ENCODE peak calls at places on chromosomes 7 and 10, in ten cellular contexts. One of them, this sample, is unnamed. For H3K4me1, the result is how much of the 10 kb centered on the place peaks cover.

GRCh38 chr7:127393370-127394058 is 1.0 kb upstream of the ZNF800 start:
- DNase-seq in A549: no peak
- DNase-seq in GM23338: peak
- DNase-seq in hepatocyte: peak
- DNase-seq in IMR-90: no peak
- DNase-seq in uterus: peak
- DNase-seq in suprapubic skin: peak
- DNase-seq in prostate gland: peak
- DNase-seq in PC-9: peak
- DNase-seq in heart right ventricle: peak
- DNase-seq in this sample: no peak

GRCh38 chr7:132643302-132643701 is 67.0 kb upstream of the PLXNA4 start:
- DNase-seq in PC-9: no peak
- DNase-seq in hepatocyte: no peak
- DNase-seq in heart right ventricle: no peak
- DNase-seq in suprapubic skin: no peak
- DNase-seq in IMR-90: no peak
- DNase-seq in A549: no peak
- DNase-seq in prostate gland: no peak
- DNase-seq in uterus: no peak
- DNase-seq in GM23338: peak
- DNase-seq in this sample: no peak

GRCh38 chr7:74311305-74311744 is 22.1 kb downstream of the CLIP2 start:
- DNase-seq in uterus: no peak
- DNase-seq in heart right ventricle: no peak
- DNase-seq in GM23338: no peak
- DNase-seq in A549: no peak
- DNase-seq in prostate gland: no peak
- DNase-seq in hepatocyte: no peak
- DNase-seq in suprapubic skin: no peak
- DNase-seq in PC-9: peak
- DNase-seq in IMR-90: peak
- DNase-seq in this sample: no peak

GRCh38 chr7:15703732-15704131 is 17.2 kb upstream of the MEOX2 start:
- DNase-seq in prostate gland: no peak
- DNase-seq in hepatocyte: no peak
- DNase-seq in suprapubic skin: no peak
- DNase-seq in heart right ventricle: no peak
- DNase-seq in uterus: no peak
- DNase-seq in GM23338: no peak
- DNase-seq in IMR-90: no peak
- DNase-seq in PC-9: no peak
- DNase-seq in A549: no peak
- DNase-seq in this sample: no peak

GRCh38 chr10:79562135-79562756 is 2.0 kb upstream of the SFTPA2 start:
- DNase-seq in heart right ventricle: peak
- DNase-seq in IMR-90: peak
- DNase-seq in prostate gland: peak
- DNase-seq in A549: peak
- DNase-seq in GM23338: peak
- DNase-seq in hepatocyte: peak
- DNase-seq in PC-9: peak
- DNase-seq in uterus: no peak
- DNase-seq in suprapubic skin: no peak
- DNase-seq in this sample: peak

GRCh38 chr10:3754727-3755439 is 30.1 kb downstream of the KLF6 start:
- DNase-seq in uterus: peak
- DNase-seq in hepatocyte: peak
- DNase-seq in IMR-90: peak
- DNase-seq in PC-9: peak
- DNase-seq in A549: peak
- DNase-seq in suprapubic skin: no peak
- DNase-seq in GM23338: no peak
- DNase-seq in heart right ventricle: no peak
- DNase-seq in prostate gland: no peak
- DNase-seq in this sample: peak

GRCh38 chr7:130912910-130913720 is 179.1 kb upstream of the KLF14 start:
- DNase-seq in uterus: peak
- DNase-seq in IMR-90: peak
- DNase-seq in GM23338: no peak
- DNase-seq in suprapubic skin: peak
- DNase-seq in A549: peak
- DNase-seq in prostate gland: no peak
- DNase-seq in PC-9: peak
- DNase-seq in heart right ventricle: peak
- DNase-seq in hepatocyte: peak
- DNase-seq in this sample: peak

GRCh38 chr7:148543302-148543701 is 47.3 kb upstream of the C7orf33 start:
- DNase-seq in PC-9: no peak
- DNase-seq in A549: no peak
- DNase-seq in IMR-90: no peak
- DNase-seq in prostate gland: no peak
- DNase-seq in GM23338: no peak
- DNase-seq in heart right ventricle: no peak
- DNase-seq in suprapubic skin: no peak
- DNase-seq in uterus: no peak
- DNase-seq in hepatocyte: no peak
- DNase-seq in this sample: no peak

GRCh38 chr7:20197125-20197524 is 20.1 kb downstream of the MACC1 start:
- DNase-seq in GM23338: no peak
- DNase-seq in heart right ventricle: no peak
- DNase-seq in IMR-90: peak
- DNase-seq in uterus: no peak
- DNase-seq in PC-9: no peak
- DNase-seq in suprapubic skin: no peak
- DNase-seq in A549: no peak
- DNase-seq in hepatocyte: no peak
- DNase-seq in prostate gland: no peak
- DNase-seq in this sample: peak

GRCh38 chr10:119449210-119449584 is 93.3 kb downstream of the RGS10 start:
- DNase-seq in GM23338: no peak
- DNase-seq in IMR-90: no peak
- DNase-seq in hepatocyte: no peak
- DNase-seq in uterus: no peak
- DNase-seq in suprapubic skin: no peak
- DNase-seq in PC-9: no peak
- DNase-seq in prostate gland: no peak
- DNase-seq in heart right ventricle: no peak
- DNase-seq in A549: no peak
- DNase-seq in this sample: no peak

GRCh38 chr7:98420966-98421612 is 20.2 kb upstream of the BAIAP2L1 start:
- DNase-seq in heart right ventricle: no peak
- DNase-seq in A549: peak
- DNase-seq in IMR-90: no peak
- DNase-seq in uterus: no peak
- DNase-seq in hepatocyte: peak
- DNase-seq in prostate gland: peak
- DNase-seq in GM23338: peak
- DNase-seq in suprapubic skin: no peak
- DNase-seq in PC-9: peak
- DNase-seq in this sample: no peak

GRCh38 chr10:102660891-102661613 is 16.8 kb downstream of the TRIM8 start:
- DNase-seq in uterus: no peak
- DNase-seq in suprapubic skin: no peak
- DNase-seq in A549: no peak
- DNase-seq in heart right ventricle: peak
- DNase-seq in IMR-90: peak
- DNase-seq in PC-9: no peak
- DNase-seq in GM23338: no peak
- DNase-seq in hepatocyte: peak
- DNase-seq in prostate gland: no peak
- DNase-seq in this sample: no peak

GRCh38 chr10:17474595-17474994 is 20.2 kb upstream of the ST8SIA6 start:
- DNase-seq in suprapubic skin: no peak
- DNase-seq in IMR-90: peak
- DNase-seq in uterus: no peak
- DNase-seq in heart right ventricle: no peak
- DNase-seq in hepatocyte: peak
- DNase-seq in PC-9: no peak
- DNase-seq in prostate gland: no peak
- DNase-seq in GM23338: no peak
- DNase-seq in A549: peak
- DNase-seq in this sample: no peak

GRCh38 chr7:98250789-98251188 is 1.2 kb downstream of the TECPR1 start:
- DNase-seq in A549: no peak
- DNase-seq in GM23338: peak
- DNase-seq in PC-9: peak
- DNase-seq in IMR-90: no peak
- DNase-seq in suprapubic skin: no peak
- DNase-seq in hepatocyte: no peak
- DNase-seq in uterus: no peak
- DNase-seq in heart right ventricle: no peak
- DNase-seq in prostate gland: no peak
- DNase-seq in this sample: no peak

GRCh38 chr10:115141254-115141653 is 48.1 kb downstream of the ATRNL1 start:
- DNase-seq in suprapubic skin: no peak
- DNase-seq in prostate gland: no peak
- DNase-seq in IMR-90: peak
- DNase-seq in PC-9: no peak
- DNase-seq in GM23338: peak
- DNase-seq in uterus: no peak
- DNase-seq in heart right ventricle: no peak
- DNase-seq in hepatocyte: peak
- DNase-seq in A549: peak
- DNase-seq in this sample: no peak

GRCh38 chr7:122412886-122413285 is 108.3 kb upstream of the FEZF1 start:
- DNase-seq in heart right ventricle: peak
- DNase-seq in uterus: peak
- DNase-seq in IMR-90: peak
- DNase-seq in PC-9: no peak
- DNase-seq in prostate gland: no peak
- DNase-seq in GM23338: no peak
- DNase-seq in suprapubic skin: no peak
- DNase-seq in hepatocyte: peak
- DNase-seq in A549: no peak
- DNase-seq in this sample: no peak

GRCh38 chr10:133262696-133263095 is 14.0 kb downstream of the ADAM8 start:
- DNase-seq in prostate gland: no peak
- DNase-seq in PC-9: no peak
- DNase-seq in uterus: no peak
- DNase-seq in GM23338: no peak
- DNase-seq in hepatocyte: no peak
- DNase-seq in suprapubic skin: no peak
- DNase-seq in A549: no peak
- DNase-seq in heart right ventricle: no peak
- DNase-seq in IMR-90: no peak
- DNase-seq in this sample: no peak

GRCh38 chr7:151780626-151781025 is 96.3 kb downstream of the PRKAG2 start:
- DNase-seq in suprapubic skin: no peak
- DNase-seq in hepatocyte: no peak
- DNase-seq in GM23338: no peak
- DNase-seq in IMR-90: peak
- DNase-seq in PC-9: no peak
- DNase-seq in heart right ventricle: no peak
- DNase-seq in A549: no peak
- DNase-seq in uterus: no peak
- DNase-seq in prostate gland: peak
- DNase-seq in this sample: no peak

GRCh38 chr7:20794676-20795075 is 8.0 kb upstream of the SP8 start:
- DNase-seq in GM23338: peak
- DNase-seq in prostate gland: no peak
- DNase-seq in hepatocyte: no peak
- DNase-seq in A549: no peak
- DNase-seq in IMR-90: no peak
- DNase-seq in PC-9: no peak
- DNase-seq in uterus: no peak
- DNase-seq in suprapubic skin: no peak
- DNase-seq in heart right ventricle: no peak
- DNase-seq in this sample: no peak

GRCh38 chr10:124224331-124225028 is 131.1 kb upstream of the CHST15 start:
- DNase-seq in suprapubic skin: no peak
- DNase-seq in hepatocyte: no peak
- DNase-seq in prostate gland: no peak
- DNase-seq in A549: no peak
- DNase-seq in uterus: no peak
- DNase-seq in GM23338: no peak
- DNase-seq in heart right ventricle: no peak
- DNase-seq in PC-9: no peak
- DNase-seq in IMR-90: no peak
- DNase-seq in this sample: no peak
- H3K27ac ChIP-seq in suprapubic skin: no peak
- H3K27ac ChIP-seq in hepatocyte: no peak
- H3K27ac ChIP-seq in prostate gland: no peak
- H3K27ac ChIP-seq in A549: no peak
- H3K27ac ChIP-seq in uterus: no peak
- H3K27ac ChIP-seq in GM23338: no peak
- H3K27ac ChIP-seq in heart right ventricle: no peak
- H3K27ac ChIP-seq in PC-9: no peak
- H3K27ac ChIP-seq in IMR-90: no peak
- H3K27ac ChIP-seq in this sample: no peak

DNA sequence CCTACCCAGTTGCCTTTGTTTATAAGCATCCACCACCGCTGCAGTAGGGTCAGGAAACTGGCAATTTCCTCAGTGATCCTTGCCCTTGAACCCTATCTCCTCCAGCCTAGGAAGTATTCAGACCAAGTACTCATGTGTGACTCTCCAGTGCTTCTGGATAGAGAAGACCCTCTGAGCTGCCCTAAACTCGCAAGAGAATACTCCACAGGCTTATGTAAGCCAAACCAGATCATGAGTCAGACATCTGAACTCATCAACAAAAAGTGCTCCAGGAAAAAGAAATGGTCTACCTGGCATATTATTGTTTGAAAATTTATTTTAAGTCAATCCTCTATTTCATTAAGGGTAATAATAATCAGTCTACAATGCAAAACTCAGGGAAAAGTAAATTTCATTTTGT is 101.3 kb downstream of the KAT6B start:
- DNase-seq in GM23338: no peak
- DNase-seq in uterus: no peak
- DNase-seq in prostate gland: no peak
- DNase-seq in PC-9: no peak
- DNase-seq in A549: no peak
- DNase-seq in heart right ventricle: no peak
- DNase-seq in hepatocyte: no peak
- DNase-seq in suprapubic skin: no peak
- DNase-seq in IMR-90: peak
- DNase-seq in this sample: no peak
- H3K4me3 ChIP-seq in GM23338: no peak
- H3K4me3 ChIP-seq in uterus: no peak
- H3K4me3 ChIP-seq in prostate gland: no peak
- H3K4me3 ChIP-seq in PC-9: no peak
- H3K4me3 ChIP-seq in A549: no peak
- H3K4me3 ChIP-seq in heart right ventricle: no peak
- H3K4me3 ChIP-seq in hepatocyte: no peak
- H3K4me3 ChIP-seq in suprapubic skin: no peak
- H3K4me3 ChIP-seq in IMR-90: no peak
- H3K4me3 ChIP-seq in this sample: no peak

GRCh38 chr7:11831383-11831726 is 643 bp downstream of the THSD7A start:
- DNase-seq in A549: no peak
- DNase-seq in hepatocyte: no peak
- DNase-seq in IMR-90: no peak
- DNase-seq in uterus: no peak
- DNase-seq in prostate gland: no peak
- DNase-seq in GM23338: peak
- DNase-seq in heart right ventricle: no peak
- DNase-seq in PC-9: no peak
- DNase-seq in suprapubic skin: no peak
- DNase-seq in this sample: no peak
- H3K4me1 ChIP-seq in A549: under half
- H3K4me1 ChIP-seq in hepatocyte: under half
- H3K4me1 ChIP-seq in IMR-90: under half
- H3K4me1 ChIP-seq in uterus: under half
- H3K4me1 ChIP-seq in prostate gland: under half
- H3K4me1 ChIP-seq in GM23338: under half
- H3K4me1 ChIP-seq in heart right ventricle: under half
- H3K4me1 ChIP-seq in PC-9: under half
- H3K4me1 ChIP-seq in suprapubic skin: under half
- H3K4me1 ChIP-seq in this sample: under half

GRCh38 chr7:102012941-102013461 is 195.6 kb downstream of the CUX1 start:
- DNase-seq in IMR-90: peak
- DNase-seq in A549: peak
- DNase-seq in suprapubic skin: no peak
- DNase-seq in heart right ventricle: no peak
- DNase-seq in uterus: no peak
- DNase-seq in hepatocyte: peak
- DNase-seq in prostate gland: no peak
- DNase-seq in PC-9: no peak
- DNase-seq in GM23338: no peak
- DNase-seq in this sample: no peak
- H3K27ac ChIP-seq in IMR-90: peak
- H3K27ac ChIP-seq in A549: peak
- H3K27ac ChIP-seq in suprapubic skin: no peak
- H3K27ac ChIP-seq in heart right ventricle: no peak
- H3K27ac ChIP-seq in uterus: peak
- H3K27ac ChIP-seq in hepatocyte: peak
- H3K27ac ChIP-seq in prostate gland: no peak
- H3K27ac ChIP-seq in PC-9: no peak
- H3K27ac ChIP-seq in GM23338: peak
- H3K27ac ChIP-seq in this sample: no peak